ENCODE peak calls at places on chromosomes 3 and 15, in five cellular contexts. One of them, this sample, is unnamed.

GRCh38 chr15:42890161-42890913 is 30.2 kb downstream of the TTBK2 start:
- DNase-seq in neural progenitor cell: no peak
- DNase-seq in OCI-LY7: no peak
- DNase-seq in PC-3: peak; percentile 71
- DNase-seq in MM.1S: no peak
- DNase-seq in this sample: peak; percentile 86

GRCh38 chr3:100093826-100094225 is 20.5 kb downstream of the FILIP1L start:
- DNase-seq in PC-3: peak; percentile 58
- DNase-seq in OCI-LY7: no peak
- DNase-seq in MM.1S: no peak
- DNase-seq in neural progenitor cell: no peak
- DNase-seq in this sample: no peak

GRCh38 chr3:185335799-185336198 is 27.1 kb upstream of the MAP3K13 start:
- DNase-seq in neural progenitor cell: no peak
- DNase-seq in OCI-LY7: no peak
- DNase-seq in PC-3: peak; percentile 98
- DNase-seq in MM.1S: no peak
- DNase-seq in this sample: no peak

GRCh38 chr3:184582998-184583344 is 21.4 kb downstream of the EPHB3 start:
- DNase-seq in MM.1S: no peak
- DNase-seq in PC-3: no peak
- DNase-seq in OCI-LY7: no peak
- DNase-seq in neural progenitor cell: peak; percentile 59
- DNase-seq in this sample: no peak

GRCh38 chr15:25739687-25740121 is 123.4 kb downstream of the ATP10A start:
- DNase-seq in PC-3: peak; percentile 38
- DNase-seq in MM.1S: peak; percentile 28
- DNase-seq in OCI-LY7: peak; percentile 72
- DNase-seq in neural progenitor cell: peak; percentile 61
- DNase-seq in this sample: peak; percentile 61

GRCh38 chr3:27568393-27568792 is 84.2 kb upstream of the SLC4A7 start:
- DNase-seq in neural progenitor cell: no peak
- DNase-seq in OCI-LY7: no peak
- DNase-seq in PC-3: peak; percentile 87
- DNase-seq in MM.1S: no peak
- DNase-seq in this sample: no peak

GRCh38 chr15:96252148-96252547 is 78.4 kb upstream of the NR2F2 start:
- DNase-seq in PC-3: no peak
- DNase-seq in neural progenitor cell: no peak
- DNase-seq in OCI-LY7: no peak
- DNase-seq in MM.1S: no peak
- DNase-seq in this sample: no peak

GRCh38 chr3:57091471-57091870 is 31.0 kb downstream of the SPATA12 start:
- DNase-seq in PC-3: no peak
- DNase-seq in OCI-LY7: no peak
- DNase-seq in MM.1S: no peak
- DNase-seq in neural progenitor cell: no peak
- DNase-seq in this sample: no peak

GRCh38 chr3:159775372-159775961 is 213.2 kb upstream of the IL12A start:
- DNase-seq in PC-3: no peak
- DNase-seq in MM.1S: no peak
- DNase-seq in neural progenitor cell: peak; percentile 77
- DNase-seq in OCI-LY7: no peak
- DNase-seq in this sample: peak; percentile 62

GRCh38 chr3:106198828-106199194 is 330.0 kb upstream of the CBLB start:
- DNase-seq in neural progenitor cell: no peak
- DNase-seq in PC-3: no peak
- DNase-seq in OCI-LY7: no peak
- DNase-seq in MM.1S: no peak
- DNase-seq in this sample: no peak

GRCh38 chr3:100047455-100048141 is 66.7 kb downstream of the FILIP1L start:
- DNase-seq in MM.1S: peak; percentile 77
- DNase-seq in OCI-LY7: peak; percentile 24
- DNase-seq in PC-3: peak; percentile 98
- DNase-seq in neural progenitor cell: peak; percentile 9
- DNase-seq in this sample: no peak

GRCh38 chr3:120160050-120160449 is 65.8 kb upstream of the GSK3B start:
- DNase-seq in MM.1S: no peak
- DNase-seq in PC-3: peak; percentile 99
- DNase-seq in OCI-LY7: no peak
- DNase-seq in neural progenitor cell: no peak
- DNase-seq in this sample: peak; percentile 30

GRCh38 chr15:91966181-91966552 is 112.7 kb downstream of the SLCO3A1 start:
- DNase-seq in neural progenitor cell: no peak
- DNase-seq in MM.1S: no peak
- DNase-seq in OCI-LY7: no peak
- DNase-seq in PC-3: no peak
- DNase-seq in this sample: no peak

GRCh38 chr15:91970142-91970541 is 116.6 kb downstream of the SLCO3A1 start:
- DNase-seq in neural progenitor cell: no peak
- DNase-seq in PC-3: no peak
- DNase-seq in OCI-LY7: peak; percentile 6
- DNase-seq in MM.1S: no peak
- DNase-seq in this sample: no peak

GRCh38 chr15:91967935-91968605 is 114.6 kb downstream of the SLCO3A1 start:
- DNase-seq in MM.1S: no peak
- DNase-seq in neural progenitor cell: no peak
- DNase-seq in OCI-LY7: no peak
- DNase-seq in PC-3: no peak
- DNase-seq in this sample: no peak

GRCh38 chr15:91965501-91966180 is 112.1 kb downstream of the SLCO3A1 start:
- DNase-seq in OCI-LY7: no peak
- DNase-seq in MM.1S: no peak
- DNase-seq in neural progenitor cell: no peak
- DNase-seq in PC-3: peak; percentile 88
- DNase-seq in this sample: no peak

DNA sequence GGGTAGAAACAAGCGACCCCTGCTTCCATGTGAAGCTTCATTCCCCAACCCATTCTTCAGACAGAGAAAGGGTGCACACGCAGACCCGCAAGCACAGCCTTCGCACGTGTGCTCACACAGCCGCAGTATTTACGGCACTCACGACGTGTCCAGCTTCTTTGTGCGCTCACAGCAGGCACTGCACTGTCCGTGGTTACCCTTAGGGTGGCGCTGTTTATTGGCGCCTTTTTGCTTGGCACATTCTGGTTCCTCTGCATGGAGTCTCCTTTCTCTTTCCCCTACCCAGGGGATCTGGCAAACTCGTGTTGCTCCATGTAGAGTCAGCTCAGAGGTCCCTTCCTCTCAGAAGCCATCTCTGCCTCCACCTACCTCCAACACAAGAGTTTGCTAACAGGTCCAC is 115.1 kb downstream of the SLCO3A1 start:
- DNase-seq in PC-3: no peak
- DNase-seq in MM.1S: no peak
- DNase-seq in neural progenitor cell: no peak
- DNase-seq in OCI-LY7: no peak
- DNase-seq in this sample: peak; percentile 70
- TF ChIP-seq CTCF in PC-3: peak; percentile 23
- TF ChIP-seq CTCF in MM.1S: no peak
- TF ChIP-seq CTCF in neural progenitor cell: peak; percentile 32
- TF ChIP-seq CTCF in OCI-LY7: peak; percentile 39
- TF ChIP-seq CTCF in this sample: peak; percentile 80

DNA sequence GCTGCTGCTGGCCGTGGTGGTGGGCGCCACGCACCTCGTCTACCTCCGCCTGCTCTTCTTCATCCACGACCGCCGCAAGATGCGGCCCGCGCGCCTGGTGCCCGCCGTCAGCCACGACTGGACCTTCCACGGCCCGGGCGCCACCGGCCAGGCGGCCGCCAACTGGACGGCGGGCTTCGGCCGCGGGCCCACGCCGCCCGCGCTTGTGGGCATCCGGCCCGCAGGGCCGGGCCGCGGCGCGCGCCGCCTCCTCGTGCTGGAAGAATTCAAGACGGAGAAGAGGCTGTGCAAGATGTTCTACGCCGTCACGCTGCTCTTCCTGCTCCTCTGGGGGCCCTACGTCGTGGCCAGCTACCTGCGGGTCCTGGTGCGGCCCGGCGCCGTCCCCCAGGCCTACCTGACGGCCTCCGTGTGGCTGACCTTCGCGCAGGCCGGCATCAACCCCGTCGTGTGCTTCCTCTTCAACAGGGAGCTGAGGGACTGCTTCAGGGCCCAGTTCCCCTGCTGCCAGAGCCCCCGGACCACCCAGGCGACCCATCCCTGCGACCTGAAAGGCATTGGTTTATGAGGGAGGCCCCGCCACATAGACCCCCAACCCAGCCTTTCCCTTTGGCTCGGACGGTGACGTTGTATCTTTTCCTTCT is 1.1 kb downstream of the GPR27 start:
- DNase-seq in MM.1S: no peak
- DNase-seq in OCI-LY7: no peak
- DNase-seq in neural progenitor cell: peak; percentile 11
- DNase-seq in PC-3: no peak
- DNase-seq in this sample: peak; percentile 47
- H3K4me3 ChIP-seq in MM.1S: no peak overlapping the region
- H3K4me3 ChIP-seq in OCI-LY7: no peak overlapping the region
- H3K4me3 ChIP-seq in neural progenitor cell: peak overlapping the region; percentile 78
- H3K4me3 ChIP-seq in PC-3: no peak overlapping the region
- H3K4me3 ChIP-seq in this sample: peak overlapping the region; percentile 56

GRCh38 chr3:47868306-47868705 is 65.4 kb downstream of the DHX30 start:
- DNase-seq in MM.1S: no peak
- DNase-seq in neural progenitor cell: no peak
- DNase-seq in OCI-LY7: no peak
- DNase-seq in PC-3: no peak
- DNase-seq in this sample: no peak
- TF ChIP-seq EZH2phosphoT487 in MM.1S: no peak
- TF ChIP-seq EZH2phosphoT487 in neural progenitor cell: no peak
- TF ChIP-seq EZH2phosphoT487 in OCI-LY7: no peak
- TF ChIP-seq EZH2phosphoT487 in PC-3: no peak
- TF ChIP-seq EZH2phosphoT487 in this sample: no peak

DNA sequence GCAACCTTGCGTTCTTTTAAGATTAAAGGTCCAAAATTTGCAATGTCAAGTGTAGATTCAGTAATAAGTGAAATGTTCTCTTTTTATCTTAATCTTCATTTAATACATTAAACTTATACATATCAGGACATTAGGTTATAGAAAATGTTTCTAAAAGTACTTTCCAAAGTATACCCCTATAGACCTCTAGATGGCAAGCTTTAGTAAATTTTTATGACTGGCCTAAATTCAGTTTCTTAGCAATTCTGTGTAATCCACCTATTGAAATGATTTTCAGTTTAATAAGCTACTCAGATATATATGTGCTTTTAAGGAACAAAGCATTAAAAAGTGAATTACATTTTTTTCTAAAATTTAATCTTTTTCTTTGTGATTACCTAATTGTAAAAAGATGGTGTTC is 342.2 kb downstream of the GBE1 start:
- DNase-seq in neural progenitor cell: no peak
- DNase-seq in OCI-LY7: peak; percentile 2
- DNase-seq in MM.1S: peak; percentile 45
- DNase-seq in PC-3: peak; percentile 54
- DNase-seq in this sample: peak; percentile 14
- TF ChIP-seq CTCF in neural progenitor cell: peak; percentile 62
- TF ChIP-seq CTCF in OCI-LY7: peak; percentile 73
- TF ChIP-seq CTCF in MM.1S: peak; percentile 46
- TF ChIP-seq CTCF in PC-3: peak; percentile 77
- TF ChIP-seq CTCF in this sample: no peak

DNA sequence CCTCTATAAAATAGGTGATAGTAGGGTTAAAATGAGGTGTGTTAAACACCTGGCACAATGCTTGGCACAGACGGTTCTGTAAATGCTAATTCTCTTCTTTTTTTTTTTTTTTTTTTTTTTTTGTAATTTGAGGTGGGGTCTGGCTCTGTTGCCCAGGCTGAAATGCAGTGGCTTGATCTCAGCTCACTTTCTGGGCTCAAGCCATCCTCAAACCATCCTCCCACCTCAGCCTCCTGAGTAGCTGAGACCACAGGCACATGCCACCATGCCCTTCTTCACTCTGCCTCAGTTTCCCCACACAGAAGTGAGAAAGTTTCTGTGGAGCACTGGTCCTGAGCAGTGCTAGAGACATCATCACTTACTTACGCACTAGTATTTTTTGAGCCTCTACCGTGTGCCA is 57.4 kb downstream of the SLC6A6 start:
- DNase-seq in PC-3: no peak
- DNase-seq in MM.1S: no peak
- DNase-seq in OCI-LY7: no peak
- DNase-seq in neural progenitor cell: no peak
- DNase-seq in this sample: no peak
- H3K4me3 ChIP-seq in PC-3: no peak overlapping the region
- H3K4me3 ChIP-seq in MM.1S: no peak overlapping the region
- H3K4me3 ChIP-seq in OCI-LY7: no peak overlapping the region
- H3K4me3 ChIP-seq in neural progenitor cell: no peak overlapping the region
- H3K4me3 ChIP-seq in this sample: no peak overlapping the region

GRCh38 chr15:90336705-90337141 is 15.4 kb upstream of the ZNF774 start:
- DNase-seq in MM.1S: no peak
- DNase-seq in neural progenitor cell: no peak
- DNase-seq in PC-3: peak; percentile 98
- DNase-seq in OCI-LY7: peak; percentile 23
- DNase-seq in this sample: no peak
- TF ChIP-seq EZH2phosphoT487 in MM.1S: no peak
- TF ChIP-seq EZH2phosphoT487 in neural progenitor cell: no peak
- TF ChIP-seq EZH2phosphoT487 in PC-3: no peak
- TF ChIP-seq EZH2phosphoT487 in OCI-LY7: no peak
- TF ChIP-seq EZH2phosphoT487 in this sample: no peak